ENCODE peak calls at places on chromosomes 16 and 17, in five cellular contexts. K, I, G, A and D are unnamed samples.

GRCh38 chr16:87844374-87844733 is 25.0 kb downstream of the SLC7A5 start:
- DNase-seq in K (no peak), I (peak; percentile 36), G (peak; percentile 85), A (peak; percentile 43), D (no peak)

GRCh38 chr17:31745964-31746650 is 112.9 kb downstream of the COPRS start:
- DNase-seq in K (no peak), I (no peak), G (no peak), A (no peak), D (no peak)

GRCh38 chr17:29215717-29216116 is 30.9 kb upstream of the CRYBA1 start:
- DNase-seq in K (no peak), I (peak; percentile 59), G (peak; percentile 58), A (no peak), D (no peak)

GRCh38 chr17:82129095-82129494 is 31.1 kb upstream of the FASN start:
- DNase-seq in K (no peak), I (no peak), G (peak; percentile 53), A (no peak), D (no peak)

GRCh38 chr17:61489719-61490490 is 37.7 kb downstream of the TBX4 start:
- DNase-seq in K (no peak), I (no peak), G (peak; percentile 38), A (no peak), D (no peak)

GRCh38 chr17:40327735-40328385 is 18.9 kb downstream of the RARA start:
- DNase-seq in K (no peak), I (no peak), G (no peak), A (peak; percentile 71), D (peak; percentile 64)

GRCh38 chr17:38333635-38334295 is 10.0 kb downstream of the GPR179 start:
- DNase-seq in K (no peak), I (no peak), G (peak; percentile 99), A (no peak), D (peak; percentile 51)

GRCh38 chr17:50864747-50865059 is 1.5 kb downstream of the TOB1 start:
- DNase-seq in K (no peak), I (no peak), G (no peak), A (no peak), D (no peak)

GRCh38 chr17:76139801-76140660 is 1.0 kb downstream of the FOXJ1 start:
- DNase-seq in K (no peak), I (no peak), G (peak; percentile 80), A (no peak), D (no peak)

GRCh38 chr16:10039220-10040096 is 142.8 kb downstream of the GRIN2A start:
- DNase-seq in K (no peak), I (peak; percentile 16), G (peak; percentile 79), A (no peak), D (no peak)

GRCh38 chr16:72983728-72984350 is 64.1 kb downstream of the ZFHX3 start:
- DNase-seq in K (no peak), I (no peak), G (no peak), A (no peak), D (no peak)

GRCh38 chr16:54006693-54007092 is 279.9 kb downstream of the IRX3 start:
- DNase-seq in K (no peak), I (peak; percentile 17), G (no peak), A (no peak), D (no peak)

GRCh38 chr17:82568997-82569393 is 49.5 kb downstream of the FOXK2 start:
- DNase-seq in K (no peak), I (no peak), G (no peak), A (no peak), D (no peak)

GRCh38 chr16:20897253-20897896 is 2.8 kb downstream of the DCUN1D3 start:
- DNase-seq in K (no peak), I (peak; percentile 71), G (no peak), A (no peak), D (no peak)

GRCh38 chr17:1762906-1763829 is 1.3 kb downstream of the SERPINF1 start:
- DNase-seq in K (peak; percentile 64), I (peak; percentile 65), G (peak; percentile 80), A (peak; percentile 46), D (peak; percentile 67)

GRCh38 chr17:39755550-39756375 is 18.0 kb downstream of the GRB7 start:
- DNase-seq in K (no peak), I (no peak), G (peak; percentile 64), A (no peak), D (no peak)

GRCh38 chr16:3295209-3295608 is 10.0 kb downstream of the TIGD7 start:
- DNase-seq in K (no peak), I (no peak), G (no peak), A (no peak), D (no peak)

GRCh38 chr16:21720533-21720932 is 56.8 kb downstream of the OTOA start:
- DNase-seq in K (no peak), I (no peak), G (no peak), A (no peak), D (no peak)

GRCh38 chr16:55660026-55660425 is 4.2 kb downstream of the SLC6A2 start:
- DNase-seq in K (no peak), I (no peak), G (no peak), A (no peak), D (no peak)
- H3K27ac ChIP-seq in K (no peak overlapping the region), I (no peak overlapping the region), G (no peak overlapping the region), A (no peak overlapping the region), D (no peak overlapping the region)

DNA sequence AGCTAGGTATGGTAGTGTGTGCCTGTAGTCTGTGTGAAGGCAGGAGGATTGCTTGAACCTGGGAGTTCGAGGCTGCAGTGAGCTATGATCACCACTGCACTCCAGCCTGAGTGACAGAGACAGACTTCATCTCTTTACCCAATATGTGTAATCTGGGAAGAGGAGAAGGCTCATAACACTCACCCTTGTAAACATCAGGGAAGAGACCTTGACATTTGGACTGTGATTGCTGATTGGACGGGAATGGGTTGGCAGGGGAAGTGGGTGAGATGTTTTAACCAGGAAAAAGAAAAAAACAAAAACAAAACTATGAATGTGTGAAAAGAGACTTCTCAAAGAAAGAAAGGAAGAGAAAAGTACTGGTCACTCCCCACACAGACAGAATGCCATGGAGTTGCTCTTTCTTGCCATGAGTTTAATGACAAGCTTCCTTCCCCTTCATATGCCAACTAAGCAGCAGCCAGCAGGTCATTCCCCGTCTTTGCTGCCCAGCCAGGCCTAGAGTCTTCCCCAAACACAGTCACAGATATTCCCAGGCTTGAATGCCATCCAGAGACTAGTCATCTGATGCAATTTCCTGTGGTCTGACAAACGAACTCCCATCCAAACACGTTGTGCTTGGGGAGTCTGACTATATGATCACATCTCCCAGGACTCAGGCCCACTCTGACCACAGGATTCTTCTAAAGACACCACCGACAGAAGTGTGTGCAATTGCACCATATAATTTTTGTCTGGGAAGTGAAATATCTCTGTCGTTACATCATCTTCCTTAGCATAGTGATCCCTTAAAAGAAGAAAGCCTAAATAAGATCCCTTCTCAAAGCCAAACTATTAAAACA is 3.6 kb upstream of the XAF1 start:
- DNase-seq in K (peak; percentile 91), I (peak; percentile 100), G (peak; percentile 51), A (no peak), D (peak; percentile 52)
- H3K27ac ChIP-seq in K (peak overlapping the region; percentile 100), I (peak overlapping the region; percentile 98), G (peak overlapping the region; percentile 89), A (peak overlapping the region; percentile 95), D (peak overlapping the region; percentile 87)

GRCh38 chr17:73528679-73529078 is 115.6 kb downstream of the SDK2 start:
- DNase-seq in K (no peak), I (no peak), G (no peak), A (no peak), D (no peak)
- H3K27ac ChIP-seq in K (no peak overlapping the region), I (no peak overlapping the region), G (no peak overlapping the region), A (no peak overlapping the region), D (no peak overlapping the region)

DNA sequence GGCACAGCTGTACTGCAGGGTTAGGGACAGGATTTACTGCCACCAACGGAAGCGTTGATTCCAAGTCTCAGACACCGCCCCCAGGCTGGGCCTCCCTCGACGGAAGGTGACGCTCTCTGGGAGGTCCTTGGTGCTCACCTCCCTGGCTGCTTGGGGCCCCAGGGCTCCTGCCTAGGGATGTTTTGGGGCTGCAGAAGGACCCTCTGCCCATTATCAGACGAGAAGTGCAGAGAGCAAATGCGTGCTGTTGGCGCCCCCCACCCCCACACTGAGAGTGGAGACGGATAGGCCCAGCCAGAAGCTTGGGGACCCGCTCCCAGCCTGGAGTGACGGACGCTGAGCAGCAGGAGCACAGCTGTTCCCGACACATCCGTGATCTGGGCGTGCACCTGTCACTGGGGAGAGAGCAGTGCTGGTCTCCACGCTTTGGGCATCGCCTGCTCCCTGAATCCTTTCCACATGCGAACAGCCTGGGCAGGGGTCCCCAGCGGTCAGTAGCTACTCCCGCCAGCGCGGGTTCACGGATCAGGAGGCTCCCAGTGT is 5.1 kb upstream of the SOX8 start:
- DNase-seq in K (no peak), I (no peak), G (no peak), A (no peak), D (peak; percentile 94)
- H3K27ac ChIP-seq in K (no peak overlapping the region), I (no peak overlapping the region), G (peak overlapping the region; percentile 36), A (no peak overlapping the region), D (peak overlapping the region; percentile 97)

GRCh38 chr16:84001726-84002125 is 33.7 kb downstream of the NECAB2 start:
- DNase-seq in K (no peak), I (no peak), G (no peak), A (no peak), D (no peak)
- H3K27ac ChIP-seq in K (no peak overlapping the region), I (no peak overlapping the region), G (no peak overlapping the region), A (no peak overlapping the region), D (no peak overlapping the region)

GRCh38 chr17:33668516-33668915 is 375.4 kb upstream of the ASIC2 start:
- DNase-seq in K (no peak), I (no peak), G (peak; percentile 17), A (no peak), D (no peak)

GRCh38 chr17:33667671-33668070 is 374.6 kb upstream of the ASIC2 start:
- DNase-seq in K (no peak), I (no peak), G (peak; percentile 17), A (no peak), D (no peak)

GRCh38 chr17:33661975-33662374 is 368.9 kb upstream of the ASIC2 start:
- DNase-seq in K (no peak), I (no peak), G (no peak), A (no peak), D (no peak)

GRCh38 chr17:33667052-33667509 is 374.0 kb upstream of the ASIC2 start:
- DNase-seq in K (no peak), I (no peak), G (peak; percentile 22), A (no peak), D (no peak)

DNA sequence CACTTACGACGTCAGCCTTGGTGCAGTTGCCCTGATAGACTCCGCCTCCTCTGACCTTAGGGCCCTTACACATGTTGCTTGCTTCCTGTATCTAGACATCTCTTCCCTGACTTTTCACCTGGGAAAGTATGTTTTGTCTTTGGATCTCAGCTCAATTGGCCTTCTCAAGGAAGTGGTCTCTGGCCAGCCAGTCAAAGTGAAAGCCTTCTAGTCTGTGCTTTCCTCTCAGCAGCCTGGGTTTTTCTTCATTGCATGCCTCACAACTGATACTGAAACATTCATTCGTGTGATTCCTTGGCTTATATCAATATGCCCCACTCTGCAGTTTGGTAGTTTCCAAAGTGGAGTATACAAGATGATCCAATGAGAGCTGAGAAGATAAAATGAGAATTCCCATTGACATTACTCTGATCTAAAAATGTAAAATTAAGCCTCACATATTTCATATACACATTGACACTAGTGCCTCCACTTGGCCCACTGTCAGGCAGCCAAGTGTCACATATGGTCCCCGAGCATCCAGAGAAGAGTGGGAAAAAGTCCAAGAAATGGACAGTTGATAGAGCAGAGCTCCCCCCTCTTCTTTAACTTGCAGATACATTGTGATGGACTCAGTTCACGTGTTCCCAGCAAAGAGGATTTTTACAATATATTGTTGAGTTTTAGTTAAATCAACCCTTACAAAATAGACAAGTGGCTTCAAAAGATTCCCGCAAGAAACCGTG is 371.2 kb upstream of the ASIC2 start:
- DNase-seq in K (no peak), I (no peak), G (peak; percentile 32), A (no peak), D (no peak)
- H3K27ac ChIP-seq in K (no peak overlapping the region), I (no peak overlapping the region), G (no peak overlapping the region), A (no peak overlapping the region), D (no peak overlapping the region)